ENCODE peak calls at places on chromosome 14, in six cellular contexts. V is thoracic aorta, Q is AG09309, T is ELR, D is fibroblast of pulmonary artery, N is T-helper 2 cell. A is an unnamed sample.

GRCh38 chr14:70796551-70796950 is 12.8 kb downstream of the MAP3K9 start:
- DNase-seq in Q (no peak), V (no peak), N (no peak), T (no peak), D (no peak), A (no peak)

GRCh38 chr14:54487771-54488170 is 1.0 kb downstream of the GMFB start:
- DNase-seq in D (peak), T (peak), V (no peak), Q (no peak), N (no peak), A (no peak)

GRCh38 chr14:73778736-73779135 is 64.6 kb upstream of the PNMA1 start:
- DNase-seq in N (no peak), Q (no peak), D (no peak), T (no peak), V (no peak), A (no peak)

GRCh38 chr14:54261283-54261682 is 135.5 kb upstream of the CDKN3 start:
- DNase-seq in Q (no peak), T (no peak), V (no peak), D (no peak), N (no peak), A (no peak)

GRCh38 chr14:90642239-90642717 is 174.0 kb downstream of the TTC7B start:
- DNase-seq in N (no peak), D (peak), V (no peak), Q (no peak), T (no peak), A (no peak)

GRCh38 chr14:100822921-100823320 is 3.0 kb upstream of the MEG3 start:
- DNase-seq in N (no peak), V (no peak), Q (no peak), T (no peak), D (no peak), A (no peak)

GRCh38 chr14:80211143-80212024 is at the start of gene DIO2:
- DNase-seq in Q (peak), T (peak), D (peak), V (no peak), N (no peak), A (no peak)

GRCh38 chr14:22555573-22556011 is 33.4 kb downstream of the DAD1 start:
- DNase-seq in T (peak), V (no peak), D (no peak), N (peak), Q (no peak), A (peak)

GRCh38 chr14:104082807-104083206 is 2.7 kb upstream of the ASPG start:
- DNase-seq in N (no peak), D (no peak), Q (no peak), T (no peak), V (no peak), A (peak)

GRCh38 chr14:24398943-24399801 is at the start of gene NYNRIN:
- DNase-seq in Q (no peak), V (no peak), D (peak), N (peak), T (peak), A (no peak)

GRCh38 chr14:68733086-68733621 is 59.7 kb downstream of the ZFP36L1 start:
- DNase-seq in Q (peak), N (no peak), D (peak), V (no peak), T (no peak), A (no peak)

GRCh38 chr14:38079886-38080285 is 127.8 kb upstream of the SSTR1 start:
- DNase-seq in D (no peak), N (no peak), Q (no peak), T (no peak), V (no peak), A (no peak)

GRCh38 chr14:100031506-100032281 is 33.5 kb upstream of the EVL start:
- DNase-seq in Q (peak), T (peak), D (peak), N (no peak), V (peak), A (peak)

GRCh38 chr14:95695913-95696312 is 9.7 kb downstream of the TCL1B start:
- DNase-seq in T (no peak), D (no peak), N (no peak), Q (no peak), V (no peak), A (no peak)

GRCh38 chr14:102883028-102883953 is 39.2 kb upstream of the AMN start:
- DNase-seq in V (no peak), Q (no peak), D (no peak), T (no peak), N (peak), A (no peak)

GRCh38 chr14:91202234-91202974 is 42.1 kb downstream of the GPR68 start:
- DNase-seq in V (no peak), T (peak), N (peak), Q (no peak), D (peak), A (no peak)

GRCh38 chr14:37708481-37708880 is 113.1 kb downstream of the TTC6 start:
- DNase-seq in Q (peak), N (no peak), V (no peak), T (no peak), D (no peak), A (no peak)

GRCh38 chr14:75084513-75084912 is 15.1 kb downstream of the ZC2HC1C start:
- DNase-seq in V (no peak), N (no peak), T (peak), Q (no peak), D (peak), A (no peak)

GRCh38 chr14:89794096-89794495 is 160.4 kb downstream of the EFCAB11 start:
- DNase-seq in T (no peak), Q (no peak), V (no peak), N (no peak), D (peak), A (no peak)

A was measured in breast epithelium.